ENCODE peak calls at places on chromosome 12, in ten cellular contexts. One of them, this sample, is unnamed.

GRCh38 chr12:14185441-14186192 is 179.9 kb upstream of the ATF7IP start:
- DNase-seq in neural crest cell: peak
- DNase-seq in AG09319: no peak
- DNase-seq in tibial artery: no peak
- DNase-seq in pancreas: no peak
- DNase-seq in fibroblast of pulmonary artery: peak
- DNase-seq in progenitor cell of endocrine pancreas: peak
- DNase-seq in left ventricle myocardium inferior: no peak
- DNase-seq in heart right ventricle: peak
- DNase-seq in MCF 10A: peak
- DNase-seq in this sample: no peak

GRCh38 chr12:12228402-12228801 is 38.4 kb downstream of the LRP6 start:
- DNase-seq in heart right ventricle: no peak
- DNase-seq in AG09319: no peak
- DNase-seq in fibroblast of pulmonary artery: no peak
- DNase-seq in MCF 10A: no peak
- DNase-seq in progenitor cell of endocrine pancreas: no peak
- DNase-seq in pancreas: no peak
- DNase-seq in left ventricle myocardium inferior: no peak
- DNase-seq in neural crest cell: no peak
- DNase-seq in tibial artery: no peak
- DNase-seq in this sample: no peak

GRCh38 chr12:67651380-67651695 is 2.8 kb downstream of the DYRK2 start:
- DNase-seq in tibial artery: no peak
- DNase-seq in left ventricle myocardium inferior: no peak
- DNase-seq in AG09319: no peak
- DNase-seq in fibroblast of pulmonary artery: peak
- DNase-seq in neural crest cell: no peak
- DNase-seq in progenitor cell of endocrine pancreas: no peak
- DNase-seq in pancreas: no peak
- DNase-seq in MCF 10A: peak
- DNase-seq in heart right ventricle: no peak
- DNase-seq in this sample: no peak

GRCh38 chr12:46921048-46921753 is 95.4 kb upstream of the SLC38A4 start:
- DNase-seq in MCF 10A: peak
- DNase-seq in AG09319: no peak
- DNase-seq in heart right ventricle: no peak
- DNase-seq in progenitor cell of endocrine pancreas: no peak
- DNase-seq in left ventricle myocardium inferior: no peak
- DNase-seq in neural crest cell: no peak
- DNase-seq in fibroblast of pulmonary artery: peak
- DNase-seq in pancreas: no peak
- DNase-seq in tibial artery: no peak
- DNase-seq in this sample: no peak

GRCh38 chr12:86233126-86233525 is 23.1 kb downstream of the MGAT4C start:
- DNase-seq in neural crest cell: no peak
- DNase-seq in MCF 10A: peak
- DNase-seq in pancreas: no peak
- DNase-seq in progenitor cell of endocrine pancreas: no peak
- DNase-seq in left ventricle myocardium inferior: no peak
- DNase-seq in heart right ventricle: no peak
- DNase-seq in fibroblast of pulmonary artery: peak
- DNase-seq in tibial artery: no peak
- DNase-seq in AG09319: no peak
- DNase-seq in this sample: no peak

GRCh38 chr12:49903700-49904423 is at the start of gene FAIM2:
- DNase-seq in heart right ventricle: peak
- DNase-seq in MCF 10A: no peak
- DNase-seq in progenitor cell of endocrine pancreas: no peak
- DNase-seq in pancreas: no peak
- DNase-seq in AG09319: peak
- DNase-seq in neural crest cell: peak
- DNase-seq in tibial artery: peak
- DNase-seq in fibroblast of pulmonary artery: peak
- DNase-seq in left ventricle myocardium inferior: peak
- DNase-seq in this sample: no peak

GRCh38 chr12:94263011-94263786 is 114.8 kb downstream of the PLXNC1 start:
- DNase-seq in heart right ventricle: no peak
- DNase-seq in tibial artery: no peak
- DNase-seq in MCF 10A: no peak
- DNase-seq in progenitor cell of endocrine pancreas: no peak
- DNase-seq in neural crest cell: no peak
- DNase-seq in left ventricle myocardium inferior: no peak
- DNase-seq in AG09319: no peak
- DNase-seq in fibroblast of pulmonary artery: no peak
- DNase-seq in pancreas: no peak
- DNase-seq in this sample: no peak

GRCh38 chr12:120754792-120755191 is 29.2 kb downstream of the ACADS start:
- DNase-seq in MCF 10A: no peak
- DNase-seq in heart right ventricle: no peak
- DNase-seq in neural crest cell: no peak
- DNase-seq in pancreas: no peak
- DNase-seq in tibial artery: no peak
- DNase-seq in fibroblast of pulmonary artery: no peak
- DNase-seq in AG09319: no peak
- DNase-seq in progenitor cell of endocrine pancreas: no peak
- DNase-seq in left ventricle myocardium inferior: no peak
- DNase-seq in this sample: no peak

GRCh38 chr12:107990325-107990724 is 138.8 kb upstream of the WSCD2 start:
- DNase-seq in MCF 10A: peak
- DNase-seq in pancreas: no peak
- DNase-seq in neural crest cell: peak
- DNase-seq in AG09319: no peak
- DNase-seq in progenitor cell of endocrine pancreas: peak
- DNase-seq in left ventricle myocardium inferior: peak
- DNase-seq in tibial artery: no peak
- DNase-seq in fibroblast of pulmonary artery: peak
- DNase-seq in heart right ventricle: peak
- DNase-seq in this sample: no peak

GRCh38 chr12:17062296-17063061 is 456.5 kb upstream of the LMO3 start:
- DNase-seq in AG09319: no peak
- DNase-seq in left ventricle myocardium inferior: no peak
- DNase-seq in tibial artery: no peak
- DNase-seq in pancreas: no peak
- DNase-seq in heart right ventricle: no peak
- DNase-seq in MCF 10A: peak
- DNase-seq in fibroblast of pulmonary artery: no peak
- DNase-seq in progenitor cell of endocrine pancreas: no peak
- DNase-seq in neural crest cell: no peak
- DNase-seq in this sample: no peak

GRCh38 chr12:1881936-1882335 is 36.5 kb downstream of the CACNA2D4 start:
- DNase-seq in fibroblast of pulmonary artery: no peak
- DNase-seq in AG09319: no peak
- DNase-seq in pancreas: no peak
- DNase-seq in heart right ventricle: no peak
- DNase-seq in progenitor cell of endocrine pancreas: no peak
- DNase-seq in left ventricle myocardium inferior: no peak
- DNase-seq in tibial artery: no peak
- DNase-seq in neural crest cell: no peak
- DNase-seq in MCF 10A: no peak
- DNase-seq in this sample: peak

GRCh38 chr12:106247731-106248176 is at the start of gene CKAP4:
- DNase-seq in left ventricle myocardium inferior: peak
- DNase-seq in progenitor cell of endocrine pancreas: peak
- DNase-seq in heart right ventricle: peak
- DNase-seq in MCF 10A: peak
- DNase-seq in fibroblast of pulmonary artery: peak
- DNase-seq in tibial artery: peak
- DNase-seq in pancreas: peak
- DNase-seq in neural crest cell: peak
- DNase-seq in AG09319: peak
- DNase-seq in this sample: peak

GRCh38 chr12:54025507-54026393 is 2.5 kb upstream of the HOXC6 start:
- DNase-seq in heart right ventricle: no peak
- DNase-seq in MCF 10A: no peak
- DNase-seq in tibial artery: no peak
- DNase-seq in fibroblast of pulmonary artery: no peak
- DNase-seq in pancreas: no peak
- DNase-seq in neural crest cell: no peak
- DNase-seq in left ventricle myocardium inferior: no peak
- DNase-seq in progenitor cell of endocrine pancreas: no peak
- DNase-seq in AG09319: no peak
- DNase-seq in this sample: no peak
- TF ChIP-seq CTCF in heart right ventricle: no peak
- TF ChIP-seq CTCF in MCF 10A: no peak
- TF ChIP-seq CTCF in tibial artery: no peak
- TF ChIP-seq CTCF in fibroblast of pulmonary artery: no peak
- TF ChIP-seq CTCF in pancreas: no peak
- TF ChIP-seq CTCF in neural crest cell: no peak
- TF ChIP-seq CTCF in left ventricle myocardium inferior: no peak
- TF ChIP-seq CTCF in progenitor cell of endocrine pancreas: no peak
- TF ChIP-seq CTCF in AG09319: no peak
- TF ChIP-seq CTCF in this sample: no peak

GRCh38 chr12:127292736-127293135 is 974.2 kb upstream of the TMEM132C start:
- DNase-seq in neural crest cell: no peak
- DNase-seq in tibial artery: no peak
- DNase-seq in left ventricle myocardium inferior: no peak
- DNase-seq in progenitor cell of endocrine pancreas: no peak
- DNase-seq in AG09319: no peak
- DNase-seq in MCF 10A: no peak
- DNase-seq in heart right ventricle: no peak
- DNase-seq in pancreas: no peak
- DNase-seq in fibroblast of pulmonary artery: no peak
- DNase-seq in this sample: peak

GRCh38 chr12:127294651-127295205 is 972.2 kb upstream of the TMEM132C start:
- DNase-seq in left ventricle myocardium inferior: no peak
- DNase-seq in fibroblast of pulmonary artery: no peak
- DNase-seq in neural crest cell: no peak
- DNase-seq in heart right ventricle: no peak
- DNase-seq in progenitor cell of endocrine pancreas: no peak
- DNase-seq in MCF 10A: peak
- DNase-seq in AG09319: no peak
- DNase-seq in tibial artery: no peak
- DNase-seq in pancreas: no peak
- DNase-seq in this sample: peak

GRCh38 chr12:127296591-127296990 is 970.4 kb upstream of the TMEM132C start:
- DNase-seq in neural crest cell: no peak
- DNase-seq in pancreas: no peak
- DNase-seq in MCF 10A: no peak
- DNase-seq in heart right ventricle: no peak
- DNase-seq in AG09319: no peak
- DNase-seq in fibroblast of pulmonary artery: no peak
- DNase-seq in left ventricle myocardium inferior: no peak
- DNase-seq in tibial artery: no peak
- DNase-seq in progenitor cell of endocrine pancreas: no peak
- DNase-seq in this sample: no peak

GRCh38 chr12:127295630-127296029 is 971.3 kb upstream of the TMEM132C start:
- DNase-seq in fibroblast of pulmonary artery: no peak
- DNase-seq in progenitor cell of endocrine pancreas: no peak
- DNase-seq in pancreas: no peak
- DNase-seq in heart right ventricle: no peak
- DNase-seq in MCF 10A: no peak
- DNase-seq in neural crest cell: no peak
- DNase-seq in left ventricle myocardium inferior: no peak
- DNase-seq in AG09319: no peak
- DNase-seq in tibial artery: no peak
- DNase-seq in this sample: peak

DNA sequence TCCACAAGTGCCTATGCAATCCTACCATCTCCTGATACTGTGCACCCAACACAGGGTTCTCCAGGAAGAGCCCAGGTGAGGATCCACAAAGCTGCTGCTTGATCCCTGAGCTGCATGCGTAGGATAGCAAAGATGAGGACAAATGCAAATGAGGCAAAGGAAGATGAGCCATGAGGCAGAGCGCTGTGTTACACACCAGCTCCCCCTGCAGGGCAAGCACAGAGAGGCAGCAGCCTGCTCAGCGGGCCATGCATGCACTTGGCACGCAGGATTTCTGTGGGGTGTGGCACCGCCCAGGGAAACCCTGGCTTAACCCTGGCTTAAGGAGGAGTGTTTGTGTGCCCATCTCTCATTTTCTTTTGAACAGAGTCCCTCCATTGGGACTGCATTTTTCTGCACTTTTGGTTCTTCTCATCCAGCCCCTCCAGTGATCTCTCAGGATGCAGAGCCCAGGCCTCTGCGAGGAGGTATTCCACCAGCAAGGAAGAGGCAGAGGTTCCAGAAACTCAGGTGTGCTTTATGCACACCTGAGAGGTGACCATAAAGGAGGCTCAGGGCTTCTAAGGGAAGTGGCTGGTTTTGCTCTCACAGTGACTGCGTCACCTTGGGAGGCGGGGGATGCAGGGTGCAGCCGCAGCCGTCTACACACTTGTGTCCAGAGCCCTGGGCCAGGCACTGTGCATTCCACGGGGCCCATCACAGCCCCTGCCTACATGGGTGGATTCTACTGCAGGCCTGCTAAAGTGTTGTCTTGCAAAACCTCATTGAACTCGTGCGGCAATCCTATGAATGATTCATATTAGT is 973.3 kb upstream of the TMEM132C start:
- DNase-seq in progenitor cell of endocrine pancreas: peak
- DNase-seq in tibial artery: peak
- DNase-seq in pancreas: peak
- DNase-seq in AG09319: peak
- DNase-seq in MCF 10A: peak
- DNase-seq in left ventricle myocardium inferior: peak
- DNase-seq in heart right ventricle: no peak
- DNase-seq in neural crest cell: peak
- DNase-seq in fibroblast of pulmonary artery: peak
- DNase-seq in this sample: peak
- TF ChIP-seq CTCF in progenitor cell of endocrine pancreas: peak
- TF ChIP-seq CTCF in tibial artery: peak
- TF ChIP-seq CTCF in pancreas: peak
- TF ChIP-seq CTCF in AG09319: peak
- TF ChIP-seq CTCF in MCF 10A: peak
- TF ChIP-seq CTCF in left ventricle myocardium inferior: peak
- TF ChIP-seq CTCF in heart right ventricle: peak
- TF ChIP-seq CTCF in neural crest cell: peak
- TF ChIP-seq CTCF in fibroblast of pulmonary artery: peak
- TF ChIP-seq CTCF in this sample: peak

DNA sequence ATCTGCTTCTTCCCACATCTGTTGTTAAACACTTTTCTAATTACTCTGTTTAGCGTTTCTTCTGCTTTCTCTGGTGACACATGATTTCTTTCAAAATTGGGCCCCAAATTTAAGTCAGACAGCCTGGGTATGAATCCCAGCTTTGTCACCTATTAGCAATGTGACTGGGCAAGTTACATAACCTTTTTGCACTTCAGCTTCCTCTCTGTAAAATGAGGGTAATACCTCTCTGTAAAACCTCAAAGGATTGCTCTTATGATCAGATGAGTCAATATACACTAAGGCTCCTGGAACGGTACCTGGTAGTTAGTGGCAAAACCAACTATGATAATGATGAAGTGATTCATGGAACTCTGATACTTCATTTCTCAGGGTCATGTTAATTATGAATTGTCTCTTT is 33.0 kb downstream of the E2F7 start:
- DNase-seq in neural crest cell: no peak
- DNase-seq in left ventricle myocardium inferior: no peak
- DNase-seq in progenitor cell of endocrine pancreas: no peak
- DNase-seq in fibroblast of pulmonary artery: no peak
- DNase-seq in MCF 10A: peak
- DNase-seq in pancreas: no peak
- DNase-seq in heart right ventricle: no peak
- DNase-seq in AG09319: no peak
- DNase-seq in tibial artery: no peak
- DNase-seq in this sample: no peak
- TF ChIP-seq CTCF in neural crest cell: no peak
- TF ChIP-seq CTCF in left ventricle myocardium inferior: no peak
- TF ChIP-seq CTCF in progenitor cell of endocrine pancreas: no peak
- TF ChIP-seq CTCF in fibroblast of pulmonary artery: no peak
- TF ChIP-seq CTCF in MCF 10A: no peak
- TF ChIP-seq CTCF in pancreas: no peak
- TF ChIP-seq CTCF in heart right ventricle: no peak
- TF ChIP-seq CTCF in AG09319: no peak
- TF ChIP-seq CTCF in tibial artery: no peak
- TF ChIP-seq CTCF in this sample: no peak

GRCh38 chr12:6204533-6205143 is 4.4 kb downstream of the CD9 start:
- DNase-seq in AG09319: no peak
- DNase-seq in pancreas: no peak
- DNase-seq in tibial artery: no peak
- DNase-seq in MCF 10A: peak
- DNase-seq in progenitor cell of endocrine pancreas: no peak
- DNase-seq in neural crest cell: no peak
- DNase-seq in heart right ventricle: no peak
- DNase-seq in left ventricle myocardium inferior: no peak
- DNase-seq in fibroblast of pulmonary artery: peak
- DNase-seq in this sample: no peak
- TF ChIP-seq CTCF in AG09319: no peak
- TF ChIP-seq CTCF in pancreas: no peak
- TF ChIP-seq CTCF in tibial artery: no peak
- TF ChIP-seq CTCF in MCF 10A: no peak
- TF ChIP-seq CTCF in progenitor cell of endocrine pancreas: no peak
- TF ChIP-seq CTCF in neural crest cell: no peak
- TF ChIP-seq CTCF in heart right ventricle: no peak
- TF ChIP-seq CTCF in left ventricle myocardium inferior: no peak
- TF ChIP-seq CTCF in fibroblast of pulmonary artery: no peak
- TF ChIP-seq CTCF in this sample: no peak

This sample was measured in osteocyte.